ENCODE peak calls at places on chromosome 11, in four cellular contexts. One of them, this sample, is unnamed.

GRCh38 chr11:17008099-17008498 is 6.1 kb downstream of the PLEKHA7 start:
- DNase-seq in endothelial cell of umbilical vein: no peak
- DNase-seq in DND-41: no peak
- DNase-seq in PC-3: no peak
- DNase-seq in this sample: no peak

GRCh38 chr11:13837286-13837685 is 125.2 kb upstream of the SPON1 start:
- DNase-seq in PC-3: peak
- DNase-seq in DND-41: no peak
- DNase-seq in endothelial cell of umbilical vein: no peak
- DNase-seq in this sample: no peak

GRCh38 chr11:76166314-76166713 is 40.0 kb downstream of the WNT11 start:
- DNase-seq in PC-3: no peak
- DNase-seq in endothelial cell of umbilical vein: no peak
- DNase-seq in DND-41: no peak
- DNase-seq in this sample: no peak

GRCh38 chr11:119993732-119994131 is 144.2 kb downstream of the TRIM29 start:
- DNase-seq in endothelial cell of umbilical vein: no peak
- DNase-seq in PC-3: no peak
- DNase-seq in DND-41: no peak
- DNase-seq in this sample: no peak

GRCh38 chr11:102920118-102920684 is 35.3 kb downstream of the MMP13 start:
- DNase-seq in DND-41: no peak
- DNase-seq in endothelial cell of umbilical vein: no peak
- DNase-seq in PC-3: no peak
- DNase-seq in this sample: no peak

GRCh38 chr11:70495351-70496310 is 97.3 kb downstream of the CTTN start:
- DNase-seq in DND-41: no peak
- DNase-seq in endothelial cell of umbilical vein: no peak
- DNase-seq in PC-3: no peak
- DNase-seq in this sample: no peak

GRCh38 chr11:17606206-17607082 is 59.4 kb downstream of the OTOG start:
- DNase-seq in PC-3: no peak
- DNase-seq in endothelial cell of umbilical vein: no peak
- DNase-seq in DND-41: no peak
- DNase-seq in this sample: no peak

GRCh38 chr11:78941226-78941851 is 366.7 kb upstream of the NARS2 start:
- DNase-seq in endothelial cell of umbilical vein: no peak
- DNase-seq in DND-41: no peak
- DNase-seq in PC-3: no peak
- DNase-seq in this sample: no peak

GRCh38 chr11:130916910-130917309 is 631 bp upstream of the SNX19 start:
- DNase-seq in PC-3: no peak
- DNase-seq in endothelial cell of umbilical vein: no peak
- DNase-seq in DND-41: no peak
- DNase-seq in this sample: no peak

GRCh38 chr11:69388210-69388609 is 93.3 kb upstream of the LINC01488 start:
- DNase-seq in PC-3: no peak
- DNase-seq in DND-41: no peak
- DNase-seq in endothelial cell of umbilical vein: no peak
- DNase-seq in this sample: no peak

GRCh38 chr11:6646631-6647281 is 8.9 kb downstream of the DCHS1 start:
- DNase-seq in PC-3: no peak
- DNase-seq in DND-41: peak
- DNase-seq in endothelial cell of umbilical vein: no peak
- DNase-seq in this sample: no peak

GRCh38 chr11:118610220-118610772 is 2.9 kb downstream of the PHLDB1 start:
- DNase-seq in endothelial cell of umbilical vein: peak
- DNase-seq in DND-41: no peak
- DNase-seq in PC-3: no peak
- DNase-seq in this sample: peak

GRCh38 chr11:75450826-75451783 is 18.1 kb upstream of the KLHL35 start:
- DNase-seq in PC-3: peak
- DNase-seq in DND-41: peak
- DNase-seq in endothelial cell of umbilical vein: no peak
- DNase-seq in this sample: peak

GRCh38 chr11:72589802-72590761 is 84.1 kb downstream of the PDE2A start:
- DNase-seq in DND-41: no peak
- DNase-seq in endothelial cell of umbilical vein: peak
- DNase-seq in PC-3: peak
- DNase-seq in this sample: peak

GRCh38 chr11:20154381-20154780 is 5.9 kb downstream of the DBX1 start:
- DNase-seq in DND-41: no peak
- DNase-seq in PC-3: peak
- DNase-seq in endothelial cell of umbilical vein: no peak
- DNase-seq in this sample: no peak
- TF ChIP-seq EZH2 in DND-41: no peak
- TF ChIP-seq EZH2 in PC-3: no peak
- TF ChIP-seq EZH2 in endothelial cell of umbilical vein: no peak
- TF ChIP-seq EZH2 in this sample: no peak

GRCh38 chr11:64294665-64295289 is 3.7 kb downstream of the KCNK4 start:
- DNase-seq in PC-3: no peak
- DNase-seq in endothelial cell of umbilical vein: no peak
- DNase-seq in DND-41: no peak
- DNase-seq in this sample: peak
- TF ChIP-seq EZH2 in PC-3: no peak
- TF ChIP-seq EZH2 in endothelial cell of umbilical vein: no peak
- TF ChIP-seq EZH2 in DND-41: no peak
- TF ChIP-seq EZH2 in this sample: no peak

DNA sequence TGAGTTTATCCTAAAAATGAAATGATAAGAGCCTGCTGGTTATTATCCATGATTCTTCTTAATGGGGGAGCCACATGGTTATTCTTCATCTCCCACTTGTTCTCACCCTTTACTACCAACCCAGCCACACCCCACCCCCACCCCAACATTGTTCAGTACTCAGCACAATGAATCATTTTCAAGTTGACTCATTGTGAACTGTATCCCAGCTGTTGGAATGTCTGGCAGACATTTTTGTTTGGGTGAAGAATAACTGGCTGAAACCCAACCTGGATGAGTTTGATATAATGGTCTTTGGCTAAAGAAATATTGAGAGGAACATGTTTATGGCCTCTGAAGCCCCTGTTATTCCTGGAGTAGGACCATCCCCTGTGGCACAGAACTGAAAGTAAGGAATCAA is 136.2 kb downstream of the ELP4 start:
- DNase-seq in DND-41: no peak
- DNase-seq in PC-3: peak
- DNase-seq in endothelial cell of umbilical vein: peak
- DNase-seq in this sample: no peak
- TF ChIP-seq EZH2 in DND-41: no peak
- TF ChIP-seq EZH2 in PC-3: no peak
- TF ChIP-seq EZH2 in endothelial cell of umbilical vein: no peak
- TF ChIP-seq EZH2 in this sample: no peak

DNA sequence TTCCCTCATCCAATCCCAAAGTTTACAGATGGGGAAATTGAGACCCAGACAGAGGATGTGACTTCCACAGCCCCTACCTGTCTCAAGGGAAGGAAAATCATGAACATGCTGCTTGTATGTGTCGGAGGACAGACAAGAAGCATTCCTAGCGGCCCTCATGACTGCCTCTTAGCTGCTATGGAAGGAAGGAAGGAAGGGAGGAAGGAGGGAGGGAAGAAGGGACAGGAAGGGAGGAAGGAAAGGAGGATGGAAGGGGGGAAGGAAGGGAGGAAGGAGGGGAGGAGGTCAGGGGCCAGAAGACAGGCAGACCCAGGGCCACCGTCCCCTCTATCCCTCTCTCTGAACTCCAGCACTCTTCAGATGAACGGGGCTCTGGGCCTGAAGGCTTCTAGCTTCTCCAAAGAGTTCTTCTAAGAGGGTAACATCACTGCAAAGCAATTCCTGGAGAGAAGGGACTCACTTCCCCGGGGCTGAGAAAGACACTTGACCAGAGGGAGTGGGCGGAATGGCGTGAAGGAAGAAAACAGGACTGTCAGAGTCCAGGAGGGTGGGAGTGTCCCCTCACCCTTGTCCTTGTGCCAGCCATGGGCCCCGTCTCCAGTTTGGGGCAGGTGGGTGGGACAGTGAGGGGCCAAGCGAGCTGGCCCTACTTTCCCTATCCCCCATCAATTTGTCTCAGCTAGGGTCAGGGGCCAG is 149.4 kb downstream of the FEZ1 start:
- DNase-seq in DND-41: no peak
- DNase-seq in endothelial cell of umbilical vein: no peak
- DNase-seq in PC-3: no peak
- DNase-seq in this sample: no peak
- TF ChIP-seq EZH2 in DND-41: no peak
- TF ChIP-seq EZH2 in endothelial cell of umbilical vein: no peak
- TF ChIP-seq EZH2 in PC-3: no peak
- TF ChIP-seq EZH2 in this sample: no peak

GRCh38 chr11:66075273-66075672 is 5.2 kb downstream of the PACS1 start:
- DNase-seq in PC-3: no peak
- DNase-seq in endothelial cell of umbilical vein: no peak
- DNase-seq in DND-41: no peak
- DNase-seq in this sample: no peak
- TF ChIP-seq EZH2 in PC-3: no peak
- TF ChIP-seq EZH2 in endothelial cell of umbilical vein: no peak
- TF ChIP-seq EZH2 in DND-41: no peak
- TF ChIP-seq EZH2 in this sample: no peak

GRCh38 chr11:32426819-32427615 is 8.3 kb downstream of the WT1 start:
- DNase-seq in endothelial cell of umbilical vein: no peak
- DNase-seq in DND-41: no peak
- DNase-seq in PC-3: no peak
- DNase-seq in this sample: peak

GRCh38 chr11:32427616-32427934 is 7.8 kb downstream of the WT1 start:
- DNase-seq in DND-41: no peak
- DNase-seq in endothelial cell of umbilical vein: no peak
- DNase-seq in PC-3: no peak
- DNase-seq in this sample: no peak

GRCh38 chr11:32428665-32429293 is 6.6 kb downstream of the WT1 start:
- DNase-seq in endothelial cell of umbilical vein: no peak
- DNase-seq in PC-3: no peak
- DNase-seq in DND-41: no peak
- DNase-seq in this sample: peak

GRCh38 chr11:32429477-32429876 is 5.9 kb downstream of the WT1 start:
- DNase-seq in DND-41: no peak
- DNase-seq in PC-3: no peak
- DNase-seq in endothelial cell of umbilical vein: no peak
- DNase-seq in this sample: peak

DNA sequence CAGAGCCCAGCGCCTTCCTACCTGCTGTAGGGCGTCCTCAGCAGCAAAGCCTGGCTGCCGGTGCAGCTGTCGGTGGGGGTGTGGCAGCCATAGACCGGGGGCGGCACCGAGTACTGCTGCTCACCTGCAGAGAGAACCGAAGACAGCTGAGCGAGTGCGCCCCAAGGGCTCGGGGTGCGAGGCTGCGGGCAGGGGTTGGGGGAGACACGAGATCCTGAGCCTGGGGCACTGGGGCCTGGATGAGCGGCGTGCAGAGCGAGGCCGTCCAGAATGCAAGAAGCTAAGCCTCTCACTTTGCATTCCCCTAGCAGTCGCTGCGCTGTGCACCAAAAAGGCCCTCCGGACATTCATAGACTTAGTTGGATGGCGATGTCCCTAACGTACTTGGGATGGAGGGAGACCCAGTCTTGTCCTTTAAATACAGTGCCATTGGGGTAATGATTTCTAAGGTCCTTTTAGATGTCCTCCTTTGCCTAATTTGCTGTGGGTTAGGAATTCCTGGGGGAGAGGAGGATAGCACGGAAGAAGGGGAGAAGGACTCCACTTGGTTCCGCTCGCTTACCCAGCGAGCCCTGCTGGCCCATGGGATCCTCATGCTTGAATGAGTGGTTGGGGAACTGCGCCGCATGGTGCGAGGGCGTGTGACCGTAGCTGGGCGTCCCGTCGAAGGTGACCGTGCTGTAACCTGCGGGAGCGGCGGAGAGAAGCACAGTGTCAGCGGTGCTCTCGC is 7.2 kb downstream of the WT1 start:
- DNase-seq in PC-3: no peak
- DNase-seq in endothelial cell of umbilical vein: no peak
- DNase-seq in DND-41: no peak
- DNase-seq in this sample: peak
- TF ChIP-seq EZH2 in PC-3: no peak
- TF ChIP-seq EZH2 in endothelial cell of umbilical vein: peak
- TF ChIP-seq EZH2 in DND-41: no peak
- TF ChIP-seq EZH2 in this sample: peak

DNA sequence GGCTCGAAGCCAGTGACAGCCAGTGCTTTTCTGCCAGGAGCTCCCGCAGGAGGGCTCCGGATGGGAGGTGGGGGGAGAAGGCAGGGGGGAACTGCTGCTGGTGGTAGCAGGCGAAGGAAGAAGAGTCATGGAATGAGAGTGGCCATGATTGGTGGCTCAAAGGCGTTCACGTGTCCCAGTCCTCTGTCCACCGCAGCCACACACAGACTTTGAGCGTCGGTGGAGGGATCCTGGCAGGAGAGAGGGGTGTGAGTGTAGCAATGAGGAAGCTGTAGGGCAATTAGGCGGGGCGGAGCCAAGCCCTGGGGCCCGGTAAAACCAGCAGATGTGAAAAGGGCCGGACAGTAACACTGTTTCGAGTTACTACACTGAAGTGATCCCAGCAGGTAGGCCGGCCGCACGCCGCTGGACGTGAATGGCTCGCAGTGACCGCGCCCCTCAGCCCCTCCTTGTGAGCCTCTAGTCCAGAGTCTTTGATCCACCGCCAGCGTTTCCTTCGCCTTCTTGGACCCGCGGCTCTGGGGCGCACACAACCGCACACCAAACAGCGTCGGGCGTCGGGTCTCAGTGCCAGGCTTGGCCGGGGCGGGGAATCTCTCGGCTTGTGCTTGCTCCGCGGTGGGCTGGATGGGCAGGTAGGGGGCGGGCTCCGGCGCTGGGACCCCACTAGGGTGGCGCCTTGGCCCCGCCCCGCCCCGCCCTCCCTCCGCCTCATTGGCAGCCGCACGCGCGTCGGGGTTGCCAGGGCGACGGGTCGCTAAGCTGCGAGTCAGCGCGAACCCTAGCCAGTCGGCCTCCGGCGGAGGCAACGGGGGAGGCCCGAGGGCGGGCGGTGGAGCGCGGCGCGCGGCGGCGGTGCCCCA is at the start of gene LRRC10B:
- DNase-seq in PC-3: no peak
- DNase-seq in endothelial cell of umbilical vein: no peak
- DNase-seq in DND-41: no peak
- DNase-seq in this sample: peak
- TF ChIP-seq EZH2 in PC-3: no peak
- TF ChIP-seq EZH2 in endothelial cell of umbilical vein: peak
- TF ChIP-seq EZH2 in DND-41: no peak
- TF ChIP-seq EZH2 in this sample: no peak

GRCh38 chr11:111512296-111513239 is at the start of gene BTG4:
- DNase-seq in DND-41: no peak
- DNase-seq in PC-3: no peak
- DNase-seq in endothelial cell of umbilical vein: no peak
- DNase-seq in this sample: peak
- TF ChIP-seq EZH2 in DND-41: no peak
- TF ChIP-seq EZH2 in PC-3: no peak
- TF ChIP-seq EZH2 in endothelial cell of umbilical vein: peak
- TF ChIP-seq EZH2 in this sample: peak

GRCh38 chr11:126339073-126339865 is 16.2 kb upstream of the ST3GAL4 start:
- DNase-seq in PC-3: no peak
- DNase-seq in endothelial cell of umbilical vein: no peak
- DNase-seq in DND-41: no peak
- DNase-seq in this sample: no peak

GRCh38 chr11:126340960-126341709 is 14.4 kb upstream of the ST3GAL4 start:
- DNase-seq in endothelial cell of umbilical vein: no peak
- DNase-seq in DND-41: no peak
- DNase-seq in PC-3: peak
- DNase-seq in this sample: no peak

GRCh38 chr11:126341760-126342161 is 13.7 kb upstream of the ST3GAL4 start:
- DNase-seq in endothelial cell of umbilical vein: peak
- DNase-seq in PC-3: peak
- DNase-seq in DND-41: no peak
- DNase-seq in this sample: no peak

GRCh38 chr11:126338346-126339055 is 17.0 kb upstream of the ST3GAL4 start:
- DNase-seq in PC-3: no peak
- DNase-seq in endothelial cell of umbilical vein: no peak
- DNase-seq in DND-41: no peak
- DNase-seq in this sample: no peak

GRCh38 chr11:126339866-126340434 is 15.5 kb upstream of the ST3GAL4 start:
- DNase-seq in PC-3: peak
- DNase-seq in DND-41: no peak
- DNase-seq in endothelial cell of umbilical vein: no peak
- DNase-seq in this sample: peak
- TF ChIP-seq EZH2 in PC-3: no peak
- TF ChIP-seq EZH2 in DND-41: no peak
- TF ChIP-seq EZH2 in endothelial cell of umbilical vein: no peak
- TF ChIP-seq EZH2 in this sample: no peak